ENCODE peak calls at places on chromosomes 6 and 20, in four cellular contexts. M, K, U and S are unnamed samples.

GRCh38 chr6:453152-453551 is 61.6 kb downstream of the IRF4 start:
- DNase-seq in M (no peak), K (no peak), U (peak; percentile 78), S (peak; percentile 73)

GRCh38 chr6:33746651-33747100 is at the start of gene IP6K3:
- DNase-seq in M (no peak), K (no peak), U (peak; percentile 86), S (no peak)

GRCh38 chr20:62622877-62623487 is 19.3 kb upstream of the SLCO4A1 start:
- DNase-seq in M (no peak), K (no peak), U (no peak), S (peak; percentile 86)

GRCh38 chr6:27374824-27375612 is 13.5 kb upstream of the ZNF391 start:
- DNase-seq in M (peak; percentile 84), K (no peak), U (peak; percentile 91), S (peak; percentile 93)

GRCh38 chr6:55199239-55199638 is 24.9 kb downstream of the HCRTR2 start:
- DNase-seq in M (no peak), K (no peak), U (no peak), S (no peak)

GRCh38 chr6:96394727-96395126 is 126.9 kb upstream of the UFL1 start:
- DNase-seq in M (no peak), K (no peak), U (no peak), S (no peak)

GRCh38 chr6:36229223-36229622 is 32.7 kb downstream of the BRPF3 start:
- DNase-seq in M (no peak), K (no peak), U (peak; percentile 36), S (no peak)

GRCh38 chr6:24451581-24452041 is 37.8 kb downstream of the GPLD1 start:
- DNase-seq in M (no peak), K (no peak), U (no peak), S (no peak)

GRCh38 chr6:3260772-3261517 is 2.2 kb downstream of the PSMG4 start:
- DNase-seq in M (no peak), K (no peak), U (no peak), S (no peak)

GRCh38 chr20:22698443-22698842 is 114.1 kb upstream of the FOXA2 start:
- DNase-seq in M (no peak), K (no peak), U (no peak), S (no peak)
- TF ChIP-seq POLR2AphosphoS5 in M (no peak), K (no peak), U (no peak), S (no peak)

GRCh38 chr20:25510202-25510601 is 75.1 kb downstream of the NINL start:
- DNase-seq in M (no peak), K (no peak), U (no peak), S (no peak)
- H3K36me3 ChIP-seq in M (peaks cover 96% of the 10 kb centered on the region), K (no peaks in the 10 kb centered on the region), U (peaks cover 69% of the 10 kb centered on the region), S (peaks cover 5% of the 10 kb centered on the region)

GRCh38 chr6:39233333-39233732 is 4.1 kb upstream of the KCNK5 start:
- DNase-seq in M (no peak), K (no peak), U (no peak), S (peak; percentile 3)

GRCh38 chr6:39231386-39231785 is 2.1 kb upstream of the KCNK5 start:
- DNase-seq in M (no peak), K (no peak), U (no peak), S (peak; percentile 41)

GRCh38 chr6:39228992-39229767 is at the start of gene KCNK5:
- DNase-seq in M (peak; percentile 89), K (no peak), U (peak; percentile 73), S (peak; percentile 95)

GRCh38 chr6:39228111-39228971 is 934 bp downstream of the KCNK5 start:
- DNase-seq in M (no peak), K (no peak), U (no peak), S (peak; percentile 74)

DNA sequence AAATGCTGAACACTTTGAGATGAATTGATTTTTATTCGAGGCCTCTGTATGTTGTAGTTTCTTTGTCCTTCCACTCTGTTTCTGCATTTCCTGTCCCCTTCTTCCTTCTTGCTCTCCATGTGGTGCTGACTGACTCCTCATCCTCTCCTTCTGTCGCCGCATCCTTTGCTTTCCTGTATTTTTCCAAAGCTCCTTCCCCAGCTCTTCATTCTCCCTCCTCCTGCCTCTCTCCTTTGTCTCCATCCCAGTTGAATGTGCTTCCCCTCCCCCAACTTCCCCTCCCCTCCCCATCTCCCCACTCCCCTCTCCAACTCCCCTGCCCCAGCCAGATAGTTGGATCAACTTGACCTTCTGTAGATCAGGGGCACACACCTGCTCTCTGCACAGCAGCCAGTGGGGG is 2.6 kb upstream of the KCNK5 start:
- DNase-seq in M (no peak), K (no peak), U (no peak), S (peak; percentile 13)
- TF ChIP-seq POLR2AphosphoS5 in M (no peak), K (no peak), U (no peak), S (no peak)

DNA sequence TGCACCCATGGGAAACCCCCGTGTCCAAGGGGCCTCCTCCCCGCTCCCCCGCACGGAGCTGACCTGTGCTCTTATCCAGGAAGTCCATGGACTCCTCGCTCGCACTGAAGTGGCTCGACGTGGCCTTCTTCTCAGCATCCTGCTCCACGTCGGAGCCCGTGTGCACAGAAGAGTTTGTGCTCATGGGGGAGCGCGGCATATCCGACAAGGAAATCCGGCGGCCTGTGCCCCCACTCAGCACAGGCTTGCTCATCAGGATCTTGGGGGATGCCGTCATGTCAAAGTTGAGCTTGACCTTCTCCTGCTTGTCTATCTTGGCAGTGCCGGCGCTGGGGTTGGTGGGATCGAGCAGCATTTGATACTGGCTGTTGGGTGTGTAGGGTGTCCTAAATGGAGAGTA is 80.2 kb downstream of the ZMYND8 start:
- DNase-seq in M (no peak), K (no peak), U (peak; percentile 64), S (no peak)
- H3K36me3 ChIP-seq in M (peaks cover 58% of the 10 kb centered on the region), K (peaks cover 23% of the 10 kb centered on the region), U (peaks cover 36% of the 10 kb centered on the region), S (peaks cover 71% of the 10 kb centered on the region)

GRCh38 chr20:34824026-34824860 is 1.2 kb downstream of the NCOA6 start:
- DNase-seq in M (peak; percentile 79), K (peak; percentile 58), U (peak; percentile 71), S (peak; percentile 86)
- TF ChIP-seq POLR2AphosphoS5 in M (no peak), K (no peak), U (peak; percentile 62), S (no peak)

GRCh38 chr20:427849-428657 is 20.0 kb downstream of the RBCK1 start:
- DNase-seq in M (no peak), K (no peak), U (no peak), S (no peak)
- H3K36me3 ChIP-seq in M (peaks cover 96% of the 10 kb centered on the region), K (peaks cover 13% of the 10 kb centered on the region), U (peaks cover 84% of the 10 kb centered on the region), S (peaks cover 75% of the 10 kb centered on the region)

GRCh38 chr20:58852559-58853271 is at the start of gene GNAS:
- DNase-seq in M (no peak), K (no peak), U (no peak), S (peak; percentile 80)

GRCh38 chr20:58850693-58851174 is at the start of gene GNAS-AS1:
- DNase-seq in M (peak; percentile 47), K (peak; percentile 53), U (peak; percentile 89), S (peak; percentile 81)

GRCh38 chr20:58851969-58852458 is 502 bp upstream of the GNAS start:
- DNase-seq in M (no peak), K (no peak), U (no peak), S (no peak)

GRCh38 chr20:58853466-58853865 is 950 bp downstream of the GNAS start:
- DNase-seq in M (no peak), K (no peak), U (no peak), S (no peak)

GRCh38 chr20:58851221-58851968 is 693 bp upstream of the GNAS-AS1 start:
- DNase-seq in M (no peak), K (no peak), U (no peak), S (no peak)
- TF ChIP-seq POLR2AphosphoS5 in M (no peak), K (no peak), U (no peak), S (no peak)

GRCh38 chr6:151161363-151161762 is 78.4 kb upstream of the AKAP12 start:
- DNase-seq in M (no peak), K (no peak), U (no peak), S (no peak)
- H3K36me3 ChIP-seq in M (no peaks in the 10 kb centered on the region), K (no peaks in the 10 kb centered on the region), U (no peaks in the 10 kb centered on the region), S (no peaks in the 10 kb centered on the region)

DNA sequence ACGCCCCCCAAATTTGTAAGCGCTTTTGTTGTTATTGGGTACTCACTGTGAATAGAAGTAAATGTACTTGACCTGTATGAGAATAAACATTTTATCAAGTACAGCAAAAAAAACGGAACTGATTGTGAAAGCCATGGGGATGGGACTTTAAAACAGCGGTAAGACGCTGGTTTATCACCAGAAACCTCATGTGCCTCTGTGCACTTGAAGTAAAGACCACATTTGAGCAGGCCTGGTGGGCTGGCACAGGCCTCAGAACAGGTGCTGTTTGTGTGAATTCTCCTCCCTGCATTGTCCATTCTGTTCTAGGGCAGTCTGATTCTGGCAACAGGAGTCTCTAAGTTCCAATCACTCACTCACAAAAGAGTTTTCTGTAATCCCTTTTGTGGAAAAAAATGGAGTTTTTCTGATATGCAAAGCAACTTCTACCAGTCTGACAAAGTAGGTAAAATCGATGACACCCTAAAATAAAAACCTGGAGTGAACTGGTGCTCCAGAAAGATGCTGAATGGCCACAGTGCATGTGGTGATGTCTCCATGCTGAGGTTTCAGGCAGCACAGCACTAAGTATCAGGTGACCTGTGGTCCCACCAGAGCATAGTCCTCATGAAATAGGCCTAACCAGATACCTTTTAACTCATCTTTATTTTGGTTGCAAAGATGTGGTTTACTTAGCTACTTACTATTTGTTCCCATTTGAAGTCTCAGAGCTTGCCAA is 53.9 kb downstream of the STX7 start:
- DNase-seq in M (no peak), K (no peak), U (no peak), S (no peak)
- TF ChIP-seq POLR2AphosphoS5 in M (no peak), K (no peak), U (no peak), S (no peak)